ENCODE peak calls at places on chromosomes 16 and 17, in six cellular contexts. J is gastrocnemius medialis, X is lower leg skin, S is prostate gland, B is body of pancreas, L is IMR-90. D is an unnamed sample.

GRCh38 chr16:79607587-79607986 is 7.0 kb upstream of the MAF start:
- DNase-seq in B (no peak), X (no peak), J (peak), S (no peak), L (peak), D (no peak)

GRCh38 chr17:62671553-62671952 is 44.1 kb downstream of the MRC2 start:
- DNase-seq in J (no peak), X (peak), B (peak), S (peak), L (no peak), D (no peak)

GRCh38 chr17:69913241-69914015 is 161.6 kb upstream of the KCNJ16 start:
- DNase-seq in S (no peak), X (no peak), B (no peak), L (peak), J (no peak), D (no peak)

GRCh38 chr16:31869511-31870201 is 4.0 kb upstream of the ZNF267 start:
- DNase-seq in X (peak), L (peak), B (peak), S (no peak), J (peak), D (no peak)

GRCh38 chr16:23107117-23107516 is 42.1 kb downstream of the USP31 start:
- DNase-seq in X (no peak), B (no peak), S (no peak), J (no peak), L (no peak), D (no peak)

GRCh38 chr16:18933501-18933900 is 7.3 kb upstream of the SMG1 start:
- DNase-seq in B (no peak), L (no peak), S (no peak), X (no peak), J (no peak), D (no peak)

GRCh38 chr17:14482715-14483114 is 181.8 kb downstream of the HS3ST3B1 start:
- DNase-seq in B (no peak), S (no peak), J (no peak), L (no peak), X (no peak), D (no peak)

GRCh38 chr16:87431926-87432325 is 39.8 kb downstream of the MAP1LC3B start:
- DNase-seq in S (no peak), B (peak), J (no peak), X (no peak), L (peak), D (no peak)

GRCh38 chr17:55814377-55814776 is 63.5 kb downstream of the PCTP start:
- DNase-seq in L (no peak), X (no peak), B (peak), S (no peak), J (no peak), D (no peak)

GRCh38 chr17:19554393-19554792 is 20.7 kb downstream of the SLC47A1 start:
- DNase-seq in B (no peak), J (no peak), X (no peak), S (no peak), L (no peak), D (no peak)

GRCh38 chr16:31202402-31203385 is at the start of gene PYCARD:
- DNase-seq in X (peak), S (peak), B (peak), L (peak), J (no peak), D (peak)

GRCh38 chr17:48148029-48148759 is 40.6 kb downstream of the SNX11 start:
- DNase-seq in L (no peak), B (no peak), J (no peak), S (no peak), X (no peak), D (no peak)

GRCh38 chr16:84703671-84704070 is 3.9 kb downstream of the USP10 start:
- DNase-seq in J (no peak), B (no peak), L (no peak), S (no peak), X (no peak), D (no peak)

DNA sequence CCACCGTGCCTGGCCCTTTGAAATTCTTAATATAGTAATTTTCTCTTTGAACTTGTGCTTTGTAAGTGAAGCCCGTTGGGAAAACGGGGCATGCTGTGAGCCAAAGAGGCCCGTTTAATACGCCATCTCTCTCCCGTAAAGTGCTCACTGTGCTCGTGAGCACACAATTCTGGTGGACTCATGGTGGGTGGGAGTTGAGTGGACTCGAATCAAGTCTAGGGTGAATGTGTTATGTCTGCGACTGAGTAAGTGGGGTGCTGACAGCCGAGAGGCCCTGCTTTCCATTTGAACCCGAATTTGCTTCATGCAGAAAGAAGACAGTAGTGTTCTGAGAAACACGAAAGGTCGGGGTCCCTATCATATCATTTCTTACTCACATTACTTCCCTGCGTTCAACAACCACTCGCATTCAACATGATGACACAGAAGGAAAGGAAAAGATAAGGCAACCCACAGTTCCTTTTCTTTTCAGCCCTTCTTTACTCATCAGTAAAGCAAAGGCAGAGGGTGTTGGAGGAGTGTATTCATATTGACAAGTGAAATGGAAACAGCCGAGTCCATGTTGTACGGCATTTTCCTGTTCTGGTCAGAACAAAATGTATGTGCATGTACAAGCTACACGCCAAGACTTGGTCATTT is 4.8 kb upstream of the ATP2A3 start:
- DNase-seq in S (no peak), X (no peak), B (no peak), L (no peak), J (no peak), D (no peak)
- TF ChIP-seq POLR2A in S (no peak), X (no peak), B (no peak), L (no peak), J (no peak), D (no peak)

GRCh38 chr17:81735181-81736102 is 23.4 kb downstream of the SLC25A10 start:
- DNase-seq in S (peak), B (peak), J (no peak), L (peak), X (peak), D (no peak)
- TF ChIP-seq POLR2A in S (peak), B (no peak), J (no peak), L (no peak), X (no peak), D (no peak)

DNA sequence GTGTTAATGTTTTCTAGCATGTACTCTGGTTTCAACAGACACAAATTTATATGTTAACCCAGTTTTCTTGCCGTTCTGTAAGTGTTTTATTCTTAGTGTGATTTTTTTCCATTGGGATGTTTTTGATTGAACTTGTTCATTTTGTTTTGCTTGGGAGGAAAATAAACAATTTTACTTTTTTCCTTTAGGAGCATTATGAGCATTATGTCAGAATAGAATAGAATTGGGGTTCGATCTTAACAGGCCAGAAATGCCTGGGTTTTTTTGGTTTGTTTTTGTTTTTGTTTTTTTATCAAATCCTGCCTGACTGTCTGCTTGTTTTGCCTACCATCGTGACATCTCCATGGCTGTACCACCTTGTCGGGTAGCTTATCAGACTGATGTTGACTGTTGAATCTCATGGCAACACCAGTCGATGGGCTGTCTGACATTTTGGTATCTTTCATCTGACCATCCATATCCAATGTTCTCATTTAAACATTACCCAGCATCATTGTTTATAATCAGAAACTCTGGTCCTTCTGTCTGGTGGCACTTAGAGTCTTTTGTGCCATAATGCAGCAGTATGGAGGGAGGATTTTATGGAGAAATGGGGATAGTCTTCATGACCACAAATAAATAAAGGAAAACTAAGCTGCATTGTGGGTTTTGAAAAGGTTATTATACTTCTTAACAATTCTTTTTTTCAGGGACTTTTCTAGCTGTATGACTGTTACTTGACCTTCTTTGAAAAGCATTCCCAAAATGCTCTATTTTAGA is 51.7 kb downstream of the TUBD1 start:
- DNase-seq in S (no peak), J (no peak), X (no peak), L (peak), B (no peak), D (no peak)
- TF ChIP-seq POLR2A in S (no peak), J (no peak), X (no peak), L (peak), B (peak), D (no peak)

DNA sequence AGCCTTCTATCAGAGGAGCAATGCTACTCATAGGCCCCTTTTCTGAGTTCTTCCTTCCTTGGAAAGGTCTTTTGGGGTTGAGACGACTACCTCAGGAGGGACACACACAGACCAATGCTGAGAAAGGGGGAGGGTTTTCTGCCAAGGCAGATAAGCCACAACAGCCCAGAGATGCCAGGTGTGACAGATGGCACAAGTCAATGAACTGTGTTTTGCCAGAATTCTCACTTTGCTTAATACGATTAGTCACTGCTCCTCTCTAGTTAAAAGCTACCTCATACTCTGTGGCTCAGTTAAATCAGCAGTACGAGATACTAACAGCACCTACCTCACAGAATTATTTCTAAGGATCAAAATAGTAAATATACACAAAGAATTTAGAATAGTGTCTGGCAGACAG is 8.0 kb downstream of the BRD7 start:
- DNase-seq in B (peak), L (no peak), J (no peak), S (no peak), X (no peak), D (no peak)
- TF ChIP-seq POLR2A in B (no peak), L (no peak), J (no peak), S (no peak), X (no peak), D (no peak)